ENCODE peak calls at places on chromosome 7, in four cellular contexts. V is GM23248, Y is OCI-LY7, H is PC-3. B is an unnamed sample.

GRCh38 chr7:48781783-48782182 is 142.6 kb upstream of the CDC14C start:
- DNase-seq in V (no peak), Y (no peak), H (peak), B (no peak)

GRCh38 chr7:150370612-150371071 is 2.0 kb downstream of the REPIN1 start:
- DNase-seq in V (peak), Y (no peak), H (peak), B (no peak)

GRCh38 chr7:20307901-20308300 is 22.8 kb upstream of the ITGB8 start:
- DNase-seq in V (no peak), Y (no peak), H (no peak), B (no peak)

GRCh38 chr7:28841766-28842165 is 116.4 kb downstream of the TRIL start:
- DNase-seq in V (no peak), Y (no peak), H (no peak), B (no peak)

GRCh38 chr7:128408709-128409434 is 910 bp downstream of the IMPDH1 start:
- DNase-seq in V (peak), Y (no peak), H (no peak), B (no peak)

GRCh38 chr7:94439893-94440381 is 45.2 kb downstream of the COL1A2 start:
- DNase-seq in V (peak), Y (no peak), H (no peak), B (no peak)

GRCh38 chr7:98730331-98730730 is 113.2 kb downstream of the NPTX2 start:
- DNase-seq in V (no peak), Y (no peak), H (no peak), B (no peak)

GRCh38 chr7:5284304-5285281 is 1.9 kb downstream of the SLC29A4 start:
- DNase-seq in V (no peak), Y (peak), H (peak), B (peak)

GRCh38 chr7:2247141-2247985 is 5.3 kb downstream of the NUDT1 start:
- DNase-seq in V (peak), Y (peak), H (peak), B (peak)

GRCh38 chr7:19557726-19558470 is 150.9 kb downstream of the POLR1F start:
- DNase-seq in V (peak), Y (no peak), H (peak), B (no peak)

GRCh38 chr7:7808156-7808555 is 89.7 kb upstream of the RPA3 start:
- DNase-seq in V (peak), Y (no peak), H (peak), B (peak)

DNA sequence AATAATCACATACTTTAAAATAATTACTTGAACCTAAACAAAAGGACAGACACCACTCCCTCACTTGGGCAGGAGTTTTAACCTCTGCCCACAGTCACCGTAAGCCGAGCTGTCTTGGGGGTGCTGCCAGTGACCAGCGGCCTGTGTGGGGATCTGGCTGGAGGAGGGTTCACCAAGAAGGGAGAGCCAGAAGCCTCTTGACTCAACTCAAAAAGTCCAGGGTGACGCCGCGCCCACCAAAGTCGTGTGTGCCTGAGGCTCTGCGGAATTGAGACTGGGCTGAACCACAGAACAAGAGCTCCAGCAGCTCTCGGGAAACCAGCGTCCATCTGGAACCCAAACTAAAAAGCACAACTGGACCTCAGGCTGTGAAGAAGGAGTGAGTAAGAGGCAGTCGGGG is 35.8 kb downstream of the ZFAND2A start:
- DNase-seq in V (peak), Y (no peak), H (no peak), B (no peak)
- H3K4me3 ChIP-seq in V (peak), Y (no peak), H (no peak), B (no peak)

GRCh38 chr7:75866129-75866496 is 12.7 kb upstream of the RHBDD2 start:
- DNase-seq in V (peak), Y (no peak), H (no peak), B (no peak)
- H2AFZ ChIP-seq in V (no peak), Y (no peak), H (peak), B (no peak)

GRCh38 chr7:43108255-43109011 is 4.0 kb upstream of the HECW1 start:
- DNase-seq in V (peak), Y (peak), H (peak), B (peak)
- TF ChIP-seq EZH2phosphoT487 in V (no peak), Y (no peak), H (no peak), B (no peak)

GRCh38 chr7:101819183-101819582 is 1.8 kb downstream of the CUX1 start:
- DNase-seq in V (no peak), Y (no peak), H (no peak), B (no peak)

GRCh38 chr7:101816499-101817030 is 861 bp upstream of the CUX1 start:
- DNase-seq in V (peak), Y (peak), H (peak), B (peak)

GRCh38 chr7:101818699-101819071 is 1.3 kb downstream of the CUX1 start:
- DNase-seq in V (no peak), Y (no peak), H (no peak), B (no peak)

GRCh38 chr7:101817031-101817929 is at the start of gene CUX1:
- DNase-seq in V (peak), Y (peak), H (peak), B (peak)

GRCh38 chr7:101817930-101818698 is 688 bp downstream of the CUX1 start:
- DNase-seq in V (peak), Y (no peak), H (no peak), B (no peak)
- H3K4me3 ChIP-seq in V (peak), Y (peak), H (peak), B (peak)

GRCh38 chr7:145289384-145289783 is 453.5 kb upstream of the TPK1 start:
- DNase-seq in V (no peak), Y (no peak), H (no peak), B (no peak)
- H2AFZ ChIP-seq in V (no peak), Y (no peak), H (no peak), B (no peak)

B was measured in hepatocyte.